ENCODE peak calls at places on chromosome 22, in six cellular contexts. D, K, R, I, Z and E are unnamed samples.

GRCh38 chr22:35894937-35895708 is 133.5 kb downstream of the RBFOX2 start:
- DNase-seq in R (peak; percentile 46), D (peak; percentile 95), K (no peak), I (peak; percentile 49), Z (peak; percentile 69), E (peak; percentile 98)

GRCh38 chr22:48918585-48919186 is 909.0 kb downstream of the BRD1 start:
- DNase-seq in R (no peak), K (no peak), Z (no peak), D (no peak), I (no peak), E (no peak)

GRCh38 chr22:23862103-23862502 is 4.4 kb downstream of the SLC2A11 start:
- DNase-seq in Z (no peak), I (peak; percentile 35), D (peak; percentile 51), R (peak; percentile 28), K (peak; percentile 77), E (peak; percentile 33)

GRCh38 chr22:23939017-23939357 is 22.0 kb downstream of the GSTT2B start:
- DNase-seq in I (no peak), R (no peak), K (no peak), Z (no peak), D (no peak), E (no peak)

GRCh38 chr22:49853981-49854791 is 542 bp downstream of the ZBED4 start:
- DNase-seq in K (peak; percentile 53), R (no peak), Z (peak; percentile 30), D (peak; percentile 27), I (peak; percentile 32), E (no peak)

GRCh38 chr22:28497188-28497587 is 182.5 kb downstream of the TTC28 start:
- DNase-seq in I (no peak), K (no peak), R (no peak), D (peak; percentile 12), Z (no peak), E (no peak)

GRCh38 chr22:28102413-28102812 is 183.4 kb upstream of the PITPNB start:
- DNase-seq in I (no peak), R (no peak), D (no peak), Z (no peak), K (no peak), E (no peak)

GRCh38 chr22:32660292-32660691 is 141.2 kb upstream of the TIMP3 start:
- DNase-seq in K (peak; percentile 72), R (peak; percentile 33), D (peak; percentile 71), I (peak; percentile 55), Z (peak; percentile 70), E (peak; percentile 57)

GRCh38 chr22:40922484-40923303 is 28.5 kb upstream of the RBX1 start:
- DNase-seq in D (peak; percentile 81), R (no peak), I (no peak), K (peak; percentile 18), Z (peak; percentile 32), E (peak; percentile 42)

GRCh38 chr22:50346415-50346945 is 3.4 kb downstream of the PPP6R2 start:
- DNase-seq in D (no peak), Z (no peak), K (no peak), I (no peak), R (no peak), E (no peak)

GRCh38 chr22:26735019-26735409 is 77.6 kb downstream of the MIAT start:
- DNase-seq in I (no peak), R (no peak), Z (peak; percentile 32), K (no peak), D (no peak), E (no peak)

GRCh38 chr22:21951931-21952465 is 650 bp downstream of the PPM1F start:
- DNase-seq in Z (no peak), R (no peak), D (peak; percentile 36), I (peak; percentile 54), K (peak; percentile 52), E (peak; percentile 16)

GRCh38 chr22:26883393-26883792 is 226.0 kb downstream of the MIAT start:
- DNase-seq in R (no peak), I (no peak), K (no peak), Z (no peak), D (no peak), E (no peak)

GRCh38 chr22:23361676-23362075 is 181.4 kb downstream of the BCR start:
- DNase-seq in Z (no peak), R (no peak), I (no peak), D (no peak), K (no peak), E (no peak)

GRCh38 chr22:42803454-42803853 is 53.6 kb downstream of the ARFGAP3 start:
- DNase-seq in D (no peak), I (no peak), K (peak; percentile 54), Z (peak; percentile 62), R (no peak), E (no peak)

GRCh38 chr22:49101873-49102272 is 725.8 kb downstream of the BRD1 start:
- DNase-seq in K (no peak), I (no peak), R (no peak), Z (no peak), D (no peak), E (no peak)

GRCh38 chr22:32164084-32164894 is 5.2 kb upstream of the C22orf42 start:
- DNase-seq in I (no peak), Z (no peak), D (no peak), K (no peak), R (no peak), E (no peak)

GRCh38 chr22:29784451-29785361 is 17.5 kb downstream of the UQCR10 start:
- DNase-seq in Z (peak; percentile 42), D (peak; percentile 37), R (peak; percentile 64), K (no peak), I (no peak), E (no peak)

GRCh38 chr22:30553971-30554370 is 7.4 kb upstream of the SEC14L6 start:
- DNase-seq in D (no peak), K (no peak), R (no peak), I (no peak), Z (no peak), E (no peak)

GRCh38 chr22:47192651-47193437 is 430.4 kb downstream of the TBC1D22A start:
- DNase-seq in Z (no peak), I (peak; percentile 63), R (peak; percentile 8), K (no peak), D (no peak), E (no peak)

GRCh38 chr22:48874956-48875355 is 952.7 kb downstream of the BRD1 start:
- DNase-seq in I (no peak), K (no peak), D (no peak), R (no peak), Z (no peak), E (no peak)

GRCh38 chr22:49551446-49551845 is 276.2 kb downstream of the BRD1 start:
- DNase-seq in I (no peak), R (no peak), K (no peak), D (no peak), Z (no peak), E (no peak)

GRCh38 chr22:31925056-31925455 is 19.3 kb upstream of the YWHAH start:
- DNase-seq in I (no peak), R (no peak), Z (no peak), K (no peak), D (no peak), E (no peak)

GRCh38 chr22:19807161-19807913 is 46.8 kb downstream of the TBX1 start:
- DNase-seq in I (no peak), Z (no peak), K (no peak), D (no peak), R (no peak), E (no peak)
- H3K4me1 ChIP-seq in I (peaks cover 27% of the 10 kb centered on the region), Z (no peaks in the 10 kb centered on the region), K (peaks cover 18% of the 10 kb centered on the region), D (no peaks in the 10 kb centered on the region), R (peaks cover 8% of the 10 kb centered on the region), E (peaks cover 20% of the 10 kb centered on the region)

GRCh38 chr22:19460036-19460435 is 12.5 kb upstream of the C22orf39 start:
- DNase-seq in K (no peak), I (no peak), D (no peak), Z (no peak), R (no peak), E (no peak)
- TF ChIP-seq CTCF in K (no peak), I (no peak), D (no peak), Z (no peak), R (no peak), E (no peak)

GRCh38 chr22:39520874-39521857 is 804 bp downstream of the ATF4 start:
- DNase-seq in Z (peak; percentile 88), I (peak; percentile 65), K (peak; percentile 82), R (peak; percentile 75), D (peak; percentile 84), E (no peak)

GRCh38 chr22:39519681-39520053 is 695 bp upstream of the ATF4 start:
- DNase-seq in R (peak; percentile 58), D (peak; percentile 58), K (peak; percentile 68), I (no peak), Z (peak; percentile 77), E (no peak)

GRCh38 chr22:39518996-39519680 is 1.2 kb upstream of the ATF4 start:
- DNase-seq in Z (no peak), D (peak; percentile 46), K (no peak), I (peak; percentile 12), R (no peak), E (peak; percentile 51)

GRCh38 chr22:39518124-39518786 is 2.1 kb upstream of the ATF4 start:
- DNase-seq in R (no peak), D (no peak), Z (no peak), I (no peak), K (no peak), E (no peak)

GRCh38 chr22:39520054-39520873 is at the start of gene ATF4:
- DNase-seq in D (peak; percentile 100), I (peak; percentile 98), R (peak; percentile 98), Z (peak; percentile 98), K (peak; percentile 98), E (peak; percentile 96)
- H3K4me1 ChIP-seq in D (peaks cover 7% of the 10 kb centered on the region), I (peaks cover 31% of the 10 kb centered on the region), R (peaks cover 13% of the 10 kb centered on the region), Z (peaks cover 54% of the 10 kb centered on the region), K (peaks cover 7% of the 10 kb centered on the region), E (no peaks in the 10 kb centered on the region)

GRCh38 chr22:37765953-37766566 is 41.7 kb upstream of the GCAT start:
- DNase-seq in R (no peak), I (no peak), Z (no peak), D (no peak), K (no peak), E (no peak)

GRCh38 chr22:37765498-37765897 is 42.2 kb upstream of the GCAT start:
- DNase-seq in Z (no peak), R (no peak), K (no peak), I (no peak), D (no peak), E (no peak)

GRCh38 chr22:37771081-37771480 is 36.7 kb upstream of the GCAT start:
- DNase-seq in R (no peak), I (no peak), Z (no peak), K (no peak), D (no peak), E (no peak)

GRCh38 chr22:37769056-37769455 is 38.7 kb upstream of the GCAT start:
- DNase-seq in R (no peak), D (no peak), I (no peak), Z (no peak), K (no peak), E (no peak)

GRCh38 chr22:37768273-37768672 is 39.5 kb upstream of the GCAT start:
- DNase-seq in K (no peak), Z (no peak), I (no peak), D (no peak), R (no peak), E (no peak)
- TF ChIP-seq CTCF in K (peak; percentile 45), Z (no peak), I (peak; percentile 63), D (peak; percentile 20), R (no peak), E (peak; percentile 32)

DNA sequence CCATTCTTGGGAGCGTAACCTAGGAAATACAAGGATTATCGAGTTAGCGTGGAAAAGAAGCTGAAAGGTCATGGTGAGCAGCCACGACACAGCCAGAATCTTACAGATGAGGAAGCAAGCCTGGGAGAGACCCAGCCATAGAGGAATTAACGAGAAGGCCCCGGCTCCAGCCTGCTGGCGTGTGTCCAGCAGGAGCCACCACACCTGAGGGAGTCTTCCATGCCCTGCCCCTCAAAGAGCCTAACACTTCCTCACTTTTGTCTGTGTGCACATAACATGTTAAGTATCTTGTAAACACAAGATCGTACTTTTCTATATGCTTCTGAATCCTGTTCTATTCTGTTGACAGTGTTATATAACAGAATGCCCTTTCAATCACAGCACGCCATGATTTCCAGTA is 18.1 kb downstream of the CECR2 start:
- DNase-seq in D (no peak), K (no peak), Z (no peak), I (no peak), R (no peak), E (no peak)
- H3K4me1 ChIP-seq in D (no peaks in the 10 kb centered on the region), K (no peaks in the 10 kb centered on the region), Z (no peaks in the 10 kb centered on the region), I (no peaks in the 10 kb centered on the region), R (no peaks in the 10 kb centered on the region), E (no peaks in the 10 kb centered on the region)